ENCODE peak calls at places on chromosomes 11 and 22, in four cellular contexts. H, U, B and C are unnamed samples.

GRCh38 chr11:1742371-1742770 is 8.0 kb downstream of the IFITM10 start:
- DNase-seq in U (no peak), B (no peak), H (no peak), C (peak; percentile 3)

GRCh38 chr22:41285441-41285819 is 557 bp downstream of the RANGAP1 start:
- DNase-seq in B (peak; percentile 70), U (no peak), H (peak; percentile 67), C (peak; percentile 68)

GRCh38 chr11:123219066-123219697 is 24.1 kb upstream of the CLMP start:
- DNase-seq in B (no peak), H (no peak), U (no peak), C (no peak)

GRCh38 chr22:37321288-37321687 is 39.0 kb downstream of the CYTH4 start:
- DNase-seq in H (no peak), U (no peak), B (no peak), C (no peak)

GRCh38 chr22:22841598-22841997 is 46.0 kb upstream of the IGLL5 start:
- DNase-seq in U (no peak), H (no peak), B (no peak), C (no peak)

GRCh38 chr22:20013382-20013871 is 3.2 kb downstream of the ARVCF start:
- DNase-seq in B (peak; percentile 87), H (peak; percentile 76), U (no peak), C (peak; percentile 38)

GRCh38 chr11:99316761-99317475 is 296.2 kb downstream of the CNTN5 start:
- DNase-seq in U (no peak), B (no peak), H (no peak), C (no peak)

GRCh38 chr22:41217553-41218157 is 12.5 kb downstream of the L3MBTL2 start:
- DNase-seq in U (no peak), H (peak; percentile 91), B (no peak), C (peak; percentile 56)

GRCh38 chr11:100383357-100383865 is 303.7 kb upstream of the ARHGAP42 start:
- DNase-seq in B (no peak), U (no peak), H (no peak), C (no peak)

GRCh38 chr11:11973866-11974265 is 34.6 kb downstream of the DKK3 start:
- DNase-seq in B (no peak), U (no peak), H (no peak), C (no peak)

GRCh38 chr11:59267196-59267595 is 54.5 kb upstream of the MPEG1 start:
- DNase-seq in H (no peak), U (no peak), B (no peak), C (no peak)

GRCh38 chr22:24694971-24695928 is 79.3 kb downstream of the PIWIL3 start:
- DNase-seq in B (no peak), U (no peak), H (no peak), C (peak; percentile 48)

GRCh38 chr22:30869996-30870395 is 98.6 kb downstream of the MORC2 start:
- DNase-seq in U (no peak), H (peak; percentile 17), B (no peak), C (no peak)

GRCh38 chr11:34343153-34343552 is 14.7 kb downstream of the ABTB2 start:
- DNase-seq in B (no peak), H (no peak), U (no peak), C (no peak)

GRCh38 chr11:61052182-61052972 is 49.9 kb upstream of the CD5 start:
- DNase-seq in U (no peak), H (no peak), B (no peak), C (no peak)

GRCh38 chr11:128549256-128549944 is 38.0 kb downstream of the ETS1 start:
- DNase-seq in H (peak; percentile 79), U (no peak), B (no peak), C (peak; percentile 31)

GRCh38 chr11:1077417-1078119 is 2.9 kb downstream of the MUC2 start:
- DNase-seq in H (no peak), B (no peak), U (no peak), C (no peak)

GRCh38 chr22:44360686-44361381 is 48.1 kb upstream of the SHISAL1 start:
- DNase-seq in H (peak; percentile 74), U (peak; percentile 47), B (no peak), C (peak; percentile 17)

GRCh38 chr11:8480858-8481257 is 113.2 kb downstream of the STK33 start:
- DNase-seq in U (no peak), H (no peak), B (no peak), C (no peak)
- TF ChIP-seq EP300 in U (no peak), H (no peak), B (no peak), C (no peak)

GRCh38 chr11:46121328-46121723 is at the start of gene PHF21A:
- DNase-seq in U (peak; percentile 79), H (peak; percentile 94), B (peak; percentile 84), C (peak; percentile 92)
- H3K4me1 ChIP-seq in U (peaks cover 24% of the 10 kb centered on the region), H (no peaks in the 10 kb centered on the region), B (peaks cover 9% of the 10 kb centered on the region), C (peaks cover 7% of the 10 kb centered on the region)

GRCh38 chr11:65575568-65576231 is at the start of gene EHBP1L1:
- DNase-seq in H (peak; percentile 78), U (peak; percentile 68), B (peak; percentile 91), C (peak; percentile 89)
- TF ChIP-seq POLR2A in H (no peak), U (no peak), B (peak; percentile 61), C (peak; percentile 36)

DNA sequence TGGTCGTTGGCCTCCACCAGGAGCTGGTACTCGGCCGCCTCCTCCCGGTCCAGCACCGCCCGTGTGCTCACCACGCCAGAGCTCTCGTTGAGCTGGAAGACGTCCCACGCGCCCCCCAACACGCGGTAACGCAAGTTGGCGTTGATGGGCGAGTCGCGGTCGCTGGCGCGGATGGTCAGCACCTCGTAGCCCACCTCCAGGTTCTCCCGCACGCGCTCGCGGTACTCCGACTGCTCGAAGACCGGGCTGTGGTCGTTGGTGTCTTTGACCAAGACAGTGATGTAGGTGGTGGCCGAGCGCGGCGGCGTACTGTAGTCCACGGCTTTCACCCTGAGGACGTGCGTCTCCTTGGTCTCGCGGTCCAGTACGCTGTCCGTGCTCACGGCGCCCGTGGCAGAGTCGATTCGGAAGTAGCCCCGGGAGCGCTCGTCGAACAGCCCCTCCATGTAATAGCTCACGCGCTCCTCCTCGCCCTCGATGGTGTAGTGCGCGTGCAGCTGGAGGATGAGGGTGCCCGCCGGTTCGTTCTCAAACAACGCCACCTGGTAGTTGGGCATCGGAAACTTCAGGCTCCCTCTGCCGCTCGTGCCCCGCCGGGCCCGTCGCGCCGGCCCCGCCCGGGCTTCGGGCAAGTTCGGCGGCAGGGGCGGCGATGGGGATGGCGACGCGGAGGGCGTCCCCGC is 1.4 kb downstream of the CELSR1 start:
- DNase-seq in H (no peak), U (no peak), B (no peak), C (no peak)
- TF ChIP-seq EP300 in H (no peak), U (no peak), B (no peak), C (no peak)

GRCh38 chr11:131311746-131312145 is 58.7 kb upstream of the NTM start:
- DNase-seq in U (no peak), H (no peak), B (no peak), C (no peak)
- H3K4me1 ChIP-seq in U (no peaks in the 10 kb centered on the region), H (no peaks in the 10 kb centered on the region), B (no peaks in the 10 kb centered on the region), C (no peaks in the 10 kb centered on the region)

DNA sequence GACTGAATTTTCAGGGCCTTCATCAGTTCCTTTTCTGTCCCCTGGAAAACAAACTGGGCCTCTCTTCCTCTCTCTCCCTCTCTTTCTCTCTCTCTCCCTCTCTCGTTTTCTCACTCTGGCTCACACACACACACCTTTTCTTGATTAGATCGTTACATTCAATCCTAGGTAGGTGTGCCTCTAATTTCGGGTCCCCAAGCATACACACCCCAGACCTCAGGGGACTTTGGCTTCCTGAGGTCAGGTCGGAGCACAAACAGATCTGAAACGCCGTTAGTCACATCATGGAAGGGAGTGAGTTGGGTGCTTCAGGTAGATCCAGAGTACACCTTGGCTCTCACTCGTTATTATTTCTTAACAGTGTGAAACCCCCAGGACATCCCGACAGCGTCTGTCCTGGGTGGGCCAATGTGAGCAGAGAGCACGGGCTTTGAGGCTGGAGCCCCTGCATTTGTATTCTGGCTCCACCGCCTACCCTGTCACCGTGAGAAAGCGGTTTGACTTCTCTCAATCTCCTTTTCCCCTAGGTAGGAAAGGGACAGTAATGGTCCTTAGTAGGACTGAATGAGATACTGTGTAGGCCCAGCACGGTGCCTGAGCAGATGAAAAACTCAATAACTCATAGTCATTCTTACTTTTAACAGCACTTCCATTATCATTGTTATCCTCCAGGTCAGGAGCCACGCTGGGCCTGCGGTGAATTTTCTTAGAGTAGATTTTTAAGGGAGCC is 37.3 kb upstream of the POU2AF1 start:
- DNase-seq in H (no peak), B (no peak), U (no peak), C (no peak)
- TF ChIP-seq POLR2A in H (no peak), B (no peak), U (no peak), C (no peak)

GRCh38 chr11:121575250-121575962 is 122.6 kb upstream of the SORL1-AS1 start:
- DNase-seq in B (no peak), U (no peak), H (peak; percentile 90), C (peak; percentile 41)
- TF ChIP-seq EP300 in B (no peak), U (no peak), H (peak; percentile 42), C (peak; percentile 46)

GRCh38 chr11:117068303-117068860 is 29.8 kb downstream of the SIK3 start:
- DNase-seq in B (no peak), U (no peak), H (no peak), C (no peak)
- H3K4me1 ChIP-seq in B (peaks cover 13% of the 10 kb centered on the region), U (peaks cover 86% of the 10 kb centered on the region), H (peaks cover 7% of the 10 kb centered on the region), C (peaks cover 15% of the 10 kb centered on the region)

GRCh38 chr11:32094931-32095330 is 4.1 kb downstream of the RCN1 start:
- DNase-seq in U (no peak), B (no peak), H (no peak), C (no peak)

GRCh38 chr11:32092581-32093170 is 1.8 kb downstream of the RCN1 start:
- DNase-seq in U (no peak), B (no peak), H (no peak), C (no peak)

GRCh38 chr11:32087602-32088001 is 3.3 kb upstream of the RCN1 start:
- DNase-seq in B (peak; percentile 18), U (no peak), H (no peak), C (no peak)

GRCh38 chr11:32088117-32088941 is 2.5 kb upstream of the RCN1 start:
- DNase-seq in H (peak; percentile 72), B (no peak), U (no peak), C (no peak)

GRCh38 chr11:32090774-32091370 is at the start of gene RCN1:
- DNase-seq in H (peak; percentile 80), U (peak; percentile 57), B (peak; percentile 58), C (peak; percentile 57)
- TF ChIP-seq POLR2A in H (no peak), U (peak; percentile 63), B (peak; percentile 21), C (peak; percentile 47)

DNA sequence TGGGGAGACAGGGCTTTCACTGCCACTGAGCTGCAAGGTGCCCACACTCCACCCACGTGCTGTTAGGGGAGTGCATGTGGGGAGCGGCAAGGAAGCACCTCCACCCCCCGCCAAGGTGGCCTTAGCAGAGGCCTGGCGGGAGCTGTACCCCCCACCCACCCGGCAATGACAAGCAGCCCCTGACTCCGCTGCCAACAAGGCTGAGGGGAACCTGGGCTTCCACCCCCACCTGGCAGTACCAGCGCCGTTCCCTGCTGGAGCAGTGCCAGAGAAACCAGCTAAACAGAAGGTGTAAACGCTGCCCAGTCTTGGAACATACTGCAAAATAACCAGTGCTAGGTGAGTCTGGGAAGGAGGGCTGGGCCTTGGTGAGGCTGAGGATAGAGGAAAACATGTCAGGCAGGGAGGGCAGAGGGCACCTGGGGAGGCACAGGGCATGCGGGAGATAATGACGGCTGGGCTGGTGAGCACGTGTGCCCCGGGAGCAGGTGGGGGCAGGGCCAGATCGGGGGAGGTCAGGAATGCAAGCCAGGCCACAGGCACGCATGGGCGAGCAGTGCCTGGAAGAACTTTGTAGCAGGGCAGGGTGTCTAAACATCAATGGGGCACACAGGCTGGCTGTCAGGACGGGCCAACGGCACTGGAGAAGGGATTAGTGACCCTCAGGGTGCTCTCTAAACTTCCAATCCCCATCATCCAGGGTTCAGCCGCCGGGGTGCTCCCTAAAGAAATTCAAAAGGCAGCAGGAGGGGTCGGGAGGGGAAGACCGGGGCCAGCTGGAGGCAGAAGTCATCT is 6.6 kb downstream of the CERK start:
- DNase-seq in U (no peak), B (no peak), H (peak; percentile 59), C (peak; percentile 79)
- TF ChIP-seq EP300 in U (no peak), B (no peak), H (no peak), C (no peak)